ENCODE peak calls at places on chromosomes 13 and 19, in ten cellular contexts. Y is AG08396; U is stomach; W is stimulated activated CD4-positive, alpha-beta T cell treated with anti-CD3 and anti-CD28 coated beads, Interleukin-4, amount 100 ng/mL, for 48 hours; K is activated CD4-positive, alpha-beta T cell treated with anti-CD3 and anti-CD28 coated beads, Interleukin-2, amount 50 U/mL, for 4 hours; E is OCI-LY7; N is anterior cingulate cortex; G is NCI-H2171 treated with DMSO at 0.1 percent for 48 hours; R is MCF 10A; F is esophagus squamous epithelium. B is an unnamed sample.

GRCh38 chr13:24923305-24923640 is 159.3 kb downstream of the RNF17 start:
- DNase-seq in Y (peak), U (no peak), W (no peak), K (no peak), E (peak), N (no peak), G (no peak), R (peak), F (no peak), B (peak)

GRCh38 chr19:15776991-15777787 is 10.3 kb upstream of the OR10H5 start:
- DNase-seq in Y (no peak), U (no peak), W (no peak), K (no peak), E (no peak), N (no peak), G (no peak), R (no peak), F (no peak), B (no peak)

GRCh38 chr19:4009990-4010807 is 2.7 kb downstream of the PIAS4 start:
- DNase-seq in Y (peak), U (no peak), W (no peak), K (no peak), E (no peak), N (no peak), G (peak), R (no peak), F (no peak), B (no peak)

GRCh38 chr13:112850273-112850672 is 118.7 kb upstream of the MCF2L start:
- DNase-seq in Y (no peak), U (no peak), W (no peak), K (no peak), E (no peak), N (no peak), G (no peak), R (no peak), F (no peak), B (no peak)

GRCh38 chr19:42563352-42564210 is 31.1 kb downstream of the CEACAM8 start:
- DNase-seq in Y (peak), U (peak), W (no peak), K (no peak), E (peak), N (peak), G (peak), R (peak), F (no peak), B (peak)

GRCh38 chr13:75345191-75345590 is 136.8 kb downstream of the TBC1D4 start:
- DNase-seq in Y (no peak), U (no peak), W (no peak), K (no peak), E (no peak), N (no peak), G (no peak), R (no peak), F (no peak), B (no peak)

GRCh38 chr19:52601025-52601973 is 31.2 kb downstream of the ZNF701 start:
- DNase-seq in Y (peak), U (peak), W (peak), K (peak), E (peak), N (peak), G (peak), R (peak), F (peak), B (peak)

GRCh38 chr13:73251866-73252265 is 193.1 kb downstream of the KLF5 start:
- DNase-seq in Y (no peak), U (no peak), W (no peak), K (no peak), E (no peak), N (no peak), G (no peak), R (no peak), F (no peak), B (no peak)

GRCh38 chr19:15464394-15465385 is at the start of gene RASAL3:
- DNase-seq in Y (no peak), U (no peak), W (peak), K (peak), E (peak), N (no peak), G (no peak), R (no peak), F (no peak), B (no peak)

GRCh38 chr13:42076309-42076713 is 27.9 kb downstream of the DGKH start:
- DNase-seq in Y (no peak), U (no peak), W (no peak), K (no peak), E (no peak), N (no peak), G (no peak), R (peak), F (no peak), B (no peak)

GRCh38 chr13:45967589-45967988 is 85.0 kb downstream of the ZC3H13 start:
- DNase-seq in Y (no peak), U (no peak), W (no peak), K (no peak), E (no peak), N (no peak), G (no peak), R (no peak), F (no peak), B (no peak)

GRCh38 chr19:19538077-19538764 is at the start of gene CILP2:
- DNase-seq in Y (peak), U (peak), W (peak), K (no peak), E (peak), N (no peak), G (peak), R (no peak), F (no peak), B (no peak)

GRCh38 chr19:49635530-49636229 is 4.3 kb downstream of the RRAS start:
- DNase-seq in Y (no peak), U (no peak), W (no peak), K (no peak), E (no peak), N (peak), G (peak), R (peak), F (no peak), B (no peak)

GRCh38 chr19:39365531-39365930 is 23.3 kb downstream of the SAMD4B start:
- DNase-seq in Y (no peak), U (no peak), W (no peak), K (no peak), E (no peak), N (no peak), G (no peak), R (no peak), F (no peak), B (no peak)

GRCh38 chr13:40445557-40445990 is 220.9 kb downstream of the FOXO1 start:
- DNase-seq in Y (no peak), U (peak), W (no peak), K (no peak), E (peak), N (no peak), G (no peak), R (peak), F (peak), B (peak)

GRCh38 chr13:46289260-46289955 is 77.7 kb downstream of the LRRC63 start:
- DNase-seq in Y (no peak), U (no peak), W (no peak), K (no peak), E (no peak), N (no peak), G (no peak), R (no peak), F (no peak), B (no peak)

GRCh38 chr19:53156888-53157287 is 2.0 kb downstream of the ZNF347 start:
- DNase-seq in Y (no peak), U (no peak), W (no peak), K (no peak), E (no peak), N (no peak), G (no peak), R (no peak), F (no peak), B (no peak)

GRCh38 chr13:34044660-34045080 is 226.7 kb downstream of the RFC3 start:
- DNase-seq in Y (peak), U (no peak), W (no peak), K (no peak), E (no peak), N (no peak), G (no peak), R (peak), F (no peak), B (peak)

GRCh38 chr19:373391-374182 is 29.0 kb upstream of the MIER2 start:
- DNase-seq in Y (no peak), U (no peak), W (no peak), K (no peak), E (no peak), N (no peak), G (no peak), R (no peak), F (no peak), B (no peak)

GRCh38 chr13:75850915-75851314 is 214.8 kb downstream of the LMO7 start:
- DNase-seq in Y (peak), U (no peak), W (no peak), K (no peak), E (no peak), N (no peak), G (no peak), R (no peak), F (no peak), B (no peak)

GRCh38 chr19:2103308-2103707 is 6.6 kb downstream of the IZUMO4 start:
- DNase-seq in Y (no peak), U (no peak), W (no peak), K (no peak), E (no peak), N (no peak), G (no peak), R (no peak), F (no peak), B (no peak)

GRCh38 chr19:57302020-57302465 is 18.2 kb upstream of the ZNF543 start:
- DNase-seq in Y (peak), U (no peak), W (no peak), K (no peak), E (no peak), N (no peak), G (peak), R (peak), F (no peak), B (peak)

GRCh38 chr19:52640916-52641315 is 2.8 kb upstream of the ZNF83 start:
- DNase-seq in Y (no peak), U (no peak), W (no peak), K (no peak), E (no peak), N (no peak), G (no peak), R (no peak), F (no peak), B (no peak)